ENCODE peak calls at places on chromosome 4, in nine cellular contexts. P, T, X, D, R, I, B, V and Y are unnamed samples.

GRCh38 chr4:47383829-47384427 is 79.6 kb downstream of the COMMD8 start:
- DNase-seq in P (peak), T (peak), X (no peak), D (peak), R (peak), I (no peak), B (peak), V (no peak), Y (peak)

GRCh38 chr4:159483110-159483509 is 380.2 kb downstream of the RAPGEF2 start:
- DNase-seq in P (no peak), T (no peak), X (no peak), D (no peak), R (no peak), I (no peak), B (no peak), V (no peak), Y (no peak)

GRCh38 chr4:175412744-175413143 is 399.3 kb downstream of the GPM6A start:
- DNase-seq in P (no peak), T (no peak), X (no peak), D (peak), R (peak), I (no peak), B (peak), V (no peak), Y (no peak)

GRCh38 chr4:80235451-80235850 is 31.0 kb upstream of the FGF5 start:
- DNase-seq in P (no peak), T (no peak), X (no peak), D (peak), R (peak), I (no peak), B (peak), V (no peak), Y (no peak)

GRCh38 chr4:149790172-149790907 is 25.3 kb downstream of the IQCM start:
- DNase-seq in P (no peak), T (no peak), X (no peak), D (no peak), R (peak), I (no peak), B (peak), V (no peak), Y (no peak)

GRCh38 chr4:663438-664428 is 10.3 kb downstream of the ATP5ME start:
- DNase-seq in P (no peak), T (no peak), X (no peak), D (no peak), R (no peak), I (peak), B (no peak), V (no peak), Y (no peak)

GRCh38 chr4:2049811-2050210 is 9.3 kb upstream of the NAT8L start:
- DNase-seq in P (no peak), T (no peak), X (no peak), D (no peak), R (no peak), I (no peak), B (no peak), V (no peak), Y (no peak)

GRCh38 chr4:141587897-141588296 is 48.5 kb upstream of the IL15 start:
- DNase-seq in P (no peak), T (no peak), X (no peak), D (no peak), R (peak), I (no peak), B (peak), V (no peak), Y (no peak)

GRCh38 chr4:106618920-106619319 is 250.3 kb upstream of the GIMD1 start:
- DNase-seq in P (no peak), T (no peak), X (no peak), D (no peak), R (no peak), I (no peak), B (no peak), V (no peak), Y (no peak)

GRCh38 chr4:22677780-22678179 is 15.0 kb upstream of the GBA3 start:
- DNase-seq in P (no peak), T (no peak), X (no peak), D (no peak), R (no peak), I (no peak), B (no peak), V (no peak), Y (no peak)

GRCh38 chr4:184932343-184932742 is 85.9 kb upstream of the HELT start:
- DNase-seq in P (no peak), T (no peak), X (no peak), D (no peak), R (no peak), I (no peak), B (no peak), V (no peak), Y (no peak)

GRCh38 chr4:57061395-57061794 is 48.8 kb downstream of the IGFBP7 start:
- DNase-seq in P (no peak), T (no peak), X (no peak), D (no peak), R (peak), I (no peak), B (no peak), V (no peak), Y (peak)

GRCh38 chr4:182920676-182921075 is 3.5 kb upstream of the DCTD start:
- DNase-seq in P (no peak), T (no peak), X (no peak), D (no peak), R (no peak), I (no peak), B (no peak), V (no peak), Y (no peak)

GRCh38 chr4:3310301-3311094 is 17.7 kb downstream of the RGS12 start:
- DNase-seq in P (no peak), T (no peak), X (no peak), D (no peak), R (no peak), I (no peak), B (no peak), V (no peak), Y (no peak)

GRCh38 chr4:5399790-5400421 is 308.5 kb downstream of the EVC2 start:
- DNase-seq in P (no peak), T (peak), X (no peak), D (no peak), R (peak), I (no peak), B (no peak), V (peak), Y (peak)

GRCh38 chr4:139219450-139220055 is 42.5 kb upstream of the ELF2 start:
- DNase-seq in P (no peak), T (no peak), X (no peak), D (no peak), R (no peak), I (no peak), B (no peak), V (no peak), Y (no peak)

GRCh38 chr4:4866124-4866832 is 6.8 kb downstream of the MSX1 start:
- DNase-seq in P (no peak), T (no peak), X (no peak), D (no peak), R (no peak), I (no peak), B (peak), V (no peak), Y (peak)

GRCh38 chr4:73585345-73585744 is 34.9 kb downstream of the RASSF6 start:
- DNase-seq in P (no peak), T (no peak), X (no peak), D (no peak), R (no peak), I (no peak), B (no peak), V (no peak), Y (no peak)

GRCh38 chr4:36921474-36922220 is 322.9 kb upstream of the NWD2 start:
- DNase-seq in P (no peak), T (no peak), X (no peak), D (no peak), R (no peak), I (no peak), B (no peak), V (no peak), Y (no peak)

GRCh38 chr4:67929447-67929846 is 33.8 kb downstream of the TMPRSS11A start:
- DNase-seq in P (no peak), T (no peak), X (no peak), D (peak), R (peak), I (no peak), B (peak), V (no peak), Y (no peak)

GRCh38 chr4:139476363-139476762 is 22.4 kb downstream of the RAB33B start:
- DNase-seq in P (no peak), T (no peak), X (no peak), D (no peak), R (no peak), I (no peak), B (no peak), V (no peak), Y (no peak)

GRCh38 chr4:98945297-98945850 is 16.4 kb upstream of the EIF4E start:
- DNase-seq in P (no peak), T (no peak), X (no peak), D (peak), R (peak), I (no peak), B (no peak), V (no peak), Y (no peak)

GRCh38 chr4:86461849-86462248 is 102.0 kb upstream of the MAPK10 start:
- DNase-seq in P (no peak), T (no peak), X (no peak), D (no peak), R (no peak), I (no peak), B (no peak), V (no peak), Y (no peak)

GRCh38 chr4:140691369-140691768 is 64.8 kb downstream of the TBC1D9 start:
- DNase-seq in P (no peak), T (no peak), X (no peak), D (no peak), R (peak), I (no peak), B (no peak), V (no peak), Y (no peak)

GRCh38 chr4:158444621-158445020 is 77.1 kb upstream of the RXFP1 start:
- DNase-seq in P (no peak), T (no peak), X (no peak), D (no peak), R (peak), I (no peak), B (peak), V (no peak), Y (no peak)

GRCh38 chr4:100593933-100594332 is 76.1 kb upstream of the EMCN start:
- DNase-seq in P (no peak), T (no peak), X (no peak), D (no peak), R (no peak), I (no peak), B (no peak), V (no peak), Y (no peak)

GRCh38 chr4:186840771-186841301 is 117.2 kb upstream of the FAT1 start:
- DNase-seq in P (no peak), T (no peak), X (no peak), D (no peak), R (no peak), I (no peak), B (no peak), V (no peak), Y (peak)